ENCODE peak calls at places on chromosomes 11 and 22, in nine cellular contexts. T is upper lobe of right lung, X is bronchial epithelial cell, N is AG09309, S is ascending aorta, B is heart right ventricle, Q is lower lobe of right lung, P is BJ, R is cardiac fibroblast. V is an unnamed sample.

GRCh38 chr11:78465169-78465942 is 47.7 kb upstream of the GAB2 start:
- DNase-seq in B (no peak), S (no peak), N (no peak), X (no peak), P (no peak), T (no peak), R (no peak), Q (no peak), V (no peak)

GRCh38 chr11:11701070-11701469 is 79.3 kb upstream of the GALNT18 start:
- DNase-seq in R (peak), P (peak), N (peak), X (no peak), S (no peak), B (no peak), Q (no peak), T (no peak), V (no peak)

GRCh38 chr11:2427721-2428321 is 16.5 kb downstream of the TRPM5 start:
- DNase-seq in P (no peak), B (peak), X (no peak), R (no peak), T (no peak), Q (no peak), S (no peak), N (no peak), V (no peak)

GRCh38 chr11:35953081-35953480 is 9.2 kb downstream of the LDLRAD3 start:
- DNase-seq in T (no peak), S (no peak), B (peak), X (no peak), Q (no peak), N (no peak), P (no peak), R (peak), V (no peak)

GRCh38 chr11:114276077-114276476 is 20.1 kb upstream of the NNMT start:
- DNase-seq in Q (no peak), X (no peak), R (no peak), P (no peak), T (no peak), N (no peak), B (no peak), S (no peak), V (no peak)

GRCh38 chr11:21411114-21411513 is 741.7 kb downstream of the NELL1 start:
- DNase-seq in T (no peak), S (no peak), X (peak), B (no peak), P (no peak), N (no peak), R (no peak), Q (no peak), V (no peak)

GRCh38 chr11:44658451-44658850 is 68.3 kb upstream of the TSPAN18 start:
- DNase-seq in N (no peak), R (peak), T (no peak), X (peak), B (no peak), Q (no peak), P (no peak), S (no peak), V (no peak)

GRCh38 chr11:371051-371450 is 1.8 kb downstream of the B4GALNT4 start:
- DNase-seq in B (no peak), Q (peak), N (no peak), S (no peak), P (no peak), T (peak), R (no peak), X (no peak), V (no peak)

GRCh38 chr11:17766590-17766989 is 32.0 kb downstream of the KCNC1 start:
- DNase-seq in R (peak), B (no peak), Q (no peak), S (no peak), T (peak), X (no peak), N (no peak), P (no peak), V (no peak)

GRCh38 chr11:49208006-49208721 is at the start of gene FOLH1:
- DNase-seq in S (peak), B (peak), Q (peak), T (peak), X (peak), N (no peak), P (no peak), R (peak), V (no peak)

GRCh38 chr22:49197500-49197899 is 630.2 kb downstream of the BRD1 start:
- DNase-seq in Q (no peak), T (peak), P (no peak), R (no peak), B (no peak), N (no peak), S (peak), X (no peak), V (peak)

GRCh38 chr11:77411238-77411637 is 62.7 kb downstream of the PAK1 start:
- DNase-seq in X (no peak), T (peak), N (no peak), P (no peak), Q (peak), S (no peak), R (peak), B (peak), V (no peak)

GRCh38 chr11:129815596-129816461 is at the start of gene TMEM45B:
- DNase-seq in N (no peak), B (no peak), R (no peak), P (no peak), T (peak), S (no peak), X (no peak), Q (peak), V (no peak)

GRCh38 chr11:2750101-2750509 is 50.3 kb upstream of the KCNQ1OT1 start:
- DNase-seq in R (no peak), B (no peak), T (peak), S (no peak), X (no peak), Q (peak), N (no peak), P (no peak), V (no peak)

GRCh38 chr11:1559103-1559951 is 12.7 kb downstream of the DUSP8 start:
- DNase-seq in S (peak), Q (peak), R (peak), P (peak), N (peak), T (peak), B (peak), X (peak), V (peak)

GRCh38 chr22:21946262-21946925 is 6.3 kb downstream of the PPM1F start:
- DNase-seq in N (no peak), X (no peak), T (no peak), B (no peak), P (no peak), S (no peak), R (no peak), Q (no peak), V (no peak)

GRCh38 chr22:25112538-25113253 is 87.0 kb upstream of the CRYBB3 start:
- DNase-seq in P (no peak), X (no peak), T (no peak), Q (no peak), S (no peak), N (no peak), R (no peak), B (no peak), V (no peak)

GRCh38 chr11:8933931-8934330 is 1.2 kb upstream of the C11orf16 start:
- DNase-seq in X (no peak), N (no peak), R (no peak), P (no peak), Q (no peak), T (no peak), S (peak), B (no peak), V (no peak)
- TF ChIP-seq CTCF in X (no peak), N (no peak), R (peak), P (no peak), Q (no peak), T (no peak), S (no peak), B (no peak), V (no peak)

GRCh38 chr11:131027501-131027900 is 111.2 kb upstream of the SNX19 start:
- DNase-seq in N (no peak), T (no peak), X (no peak), S (no peak), R (no peak), B (no peak), P (no peak), Q (no peak), V (no peak)

GRCh38 chr11:131025421-131026126 is 109.3 kb upstream of the SNX19 start:
- DNase-seq in B (no peak), R (no peak), T (no peak), S (no peak), P (no peak), N (no peak), Q (no peak), X (no peak), V (no peak)

DNA sequence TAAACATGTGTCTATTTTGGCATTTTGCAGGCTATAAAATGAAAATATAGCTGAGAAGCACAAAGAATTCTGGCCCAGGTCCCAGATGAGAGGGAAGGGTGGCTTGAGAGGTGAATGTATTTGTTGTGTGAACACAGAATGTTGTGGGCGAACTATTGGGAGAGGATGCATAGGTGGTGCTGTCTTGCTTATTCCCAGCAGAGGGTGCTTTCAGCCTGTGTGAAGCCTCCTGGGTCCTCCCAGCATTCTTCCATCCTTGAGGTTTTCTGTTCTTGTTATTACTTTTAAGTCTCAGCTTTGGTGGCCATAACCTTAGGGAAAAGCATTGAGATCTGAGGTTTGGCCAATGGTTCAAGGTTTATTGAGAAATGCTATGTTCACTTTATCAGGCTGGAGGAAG is 108.7 kb upstream of the SNX19 start:
- DNase-seq in N (peak), X (peak), Q (no peak), S (no peak), T (no peak), R (peak), P (no peak), B (no peak), V (no peak)
- TF ChIP-seq CTCF in N (peak), X (peak), Q (no peak), S (no peak), T (peak), R (peak), P (peak), B (no peak), V (no peak)

GRCh38 chr11:84719935-84720577 is 907.1 kb downstream of the DLG2 start:
- DNase-seq in Q (peak), B (peak), P (no peak), N (no peak), S (no peak), X (no peak), T (no peak), R (no peak), V (no peak)

GRCh38 chr11:84714316-84714780 is 912.8 kb downstream of the DLG2 start:
- DNase-seq in P (no peak), S (no peak), T (no peak), X (peak), R (peak), Q (peak), B (peak), N (no peak), V (no peak)
- TF ChIP-seq CTCF in P (peak), S (no peak), T (no peak), X (peak), R (peak), Q (no peak), B (peak), N (peak), V (no peak)

GRCh38 chr11:109940816-109941215 is 152.4 kb upstream of the ZC3H12C start:
- DNase-seq in S (no peak), N (peak), B (no peak), T (no peak), Q (no peak), X (peak), R (peak), P (peak), V (no peak)

GRCh38 chr11:109937968-109938367 is 155.2 kb upstream of the ZC3H12C start:
- DNase-seq in S (no peak), X (no peak), Q (no peak), B (no peak), P (no peak), N (no peak), R (no peak), T (no peak), V (no peak)

GRCh38 chr11:109934151-109934550 is 159.0 kb upstream of the ZC3H12C start:
- DNase-seq in T (no peak), Q (no peak), B (no peak), S (no peak), P (no peak), R (no peak), X (no peak), N (no peak), V (no peak)

GRCh38 chr11:109939176-109939810 is 153.9 kb upstream of the ZC3H12C start:
- DNase-seq in Q (no peak), N (peak), P (peak), S (no peak), T (no peak), B (no peak), X (peak), R (peak), V (no peak)
- TF ChIP-seq CTCF in Q (peak), N (peak), P (peak), S (peak), T (peak), B (peak), X (peak), R (peak), V (peak)

GRCh38 chr11:103924166-103925013 is 112.0 kb upstream of the DDI1 start:
- DNase-seq in P (no peak), B (no peak), Q (no peak), T (no peak), S (no peak), N (no peak), R (peak), X (no peak), V (no peak)

GRCh38 chr11:103928040-103928555 is 108.3 kb upstream of the DDI1 start:
- DNase-seq in T (no peak), Q (no peak), P (no peak), X (no peak), R (no peak), S (no peak), N (no peak), B (no peak), V (no peak)

GRCh38 chr11:103929168-103929903 is 107.1 kb upstream of the DDI1 start:
- DNase-seq in N (no peak), R (no peak), T (no peak), S (no peak), Q (no peak), P (no peak), X (no peak), B (no peak), V (no peak)

GRCh38 chr11:103926990-103927389 is 109.5 kb upstream of the DDI1 start:
- DNase-seq in S (no peak), X (no peak), N (no peak), T (no peak), Q (no peak), B (no peak), P (no peak), R (no peak), V (no peak)

GRCh38 chr11:103927535-103927934 is 108.9 kb upstream of the DDI1 start:
- DNase-seq in X (peak), S (no peak), P (no peak), B (no peak), N (no peak), Q (no peak), R (peak), T (no peak), V (no peak)
- TF ChIP-seq CTCF in X (peak), S (no peak), P (peak), B (peak), N (peak), Q (no peak), R (peak), T (peak), V (no peak)